ENCODE peak calls at places on chromosomes 4 and X, in nine cellular contexts. One of them, this sample, is unnamed.

GRCh38 chr4:61462451-61463326 is 262.6 kb downstream of the ADGRL3 start:
- DNase-seq in fibroblast of lung: peak
- DNase-seq in effector memory CD8-positive, alpha-beta T cell: no peak
- DNase-seq in activated T-cell treated with anti-CD3 and anti-CD28 coated beads, Interleukin-2, amount 50 U/mL, for 72 hours: no peak
- DNase-seq in cardiac muscle cell: peak
- DNase-seq in T47D: no peak
- DNase-seq in substantia nigra: no peak
- DNase-seq in activated CD4-positive, alpha-beta memory T cell treated with anti-CD3 and anti-CD28 coated beads for 36 hours: no peak
- DNase-seq in GM10248: no peak
- DNase-seq in this sample: no peak

GRCh38 chr4:184416913-184417734 is 57.2 kb downstream of the IRF2 start:
- DNase-seq in fibroblast of lung: peak
- DNase-seq in effector memory CD8-positive, alpha-beta T cell: peak
- DNase-seq in activated T-cell treated with anti-CD3 and anti-CD28 coated beads, Interleukin-2, amount 50 U/mL, for 72 hours: peak
- DNase-seq in cardiac muscle cell: peak
- DNase-seq in T47D: no peak
- DNase-seq in substantia nigra: no peak
- DNase-seq in activated CD4-positive, alpha-beta memory T cell treated with anti-CD3 and anti-CD28 coated beads for 36 hours: peak
- DNase-seq in GM10248: peak
- DNase-seq in this sample: no peak

GRCh38 chr4:33060873-33061542 is 2340.8 kb downstream of the PCDH7 start:
- DNase-seq in fibroblast of lung: peak
- DNase-seq in effector memory CD8-positive, alpha-beta T cell: no peak
- DNase-seq in activated T-cell treated with anti-CD3 and anti-CD28 coated beads, Interleukin-2, amount 50 U/mL, for 72 hours: peak
- DNase-seq in cardiac muscle cell: peak
- DNase-seq in T47D: peak
- DNase-seq in substantia nigra: no peak
- DNase-seq in activated CD4-positive, alpha-beta memory T cell treated with anti-CD3 and anti-CD28 coated beads for 36 hours: peak
- DNase-seq in GM10248: no peak
- DNase-seq in this sample: no peak

GRCh38 chrX:113551919-113552318 is 711.3 kb upstream of the AMOT start:
- DNase-seq in fibroblast of lung: no peak
- DNase-seq in effector memory CD8-positive, alpha-beta T cell: no peak
- DNase-seq in activated T-cell treated with anti-CD3 and anti-CD28 coated beads, Interleukin-2, amount 50 U/mL, for 72 hours: no peak
- DNase-seq in cardiac muscle cell: no peak
- DNase-seq in T47D: no peak
- DNase-seq in substantia nigra: no peak
- DNase-seq in activated CD4-positive, alpha-beta memory T cell treated with anti-CD3 and anti-CD28 coated beads for 36 hours: no peak
- DNase-seq in GM10248: no peak
- DNase-seq in this sample: no peak

GRCh38 chr4:788636-789297 is 37.2 kb downstream of the CPLX1 start:
- DNase-seq in fibroblast of lung: no peak
- DNase-seq in effector memory CD8-positive, alpha-beta T cell: no peak
- DNase-seq in activated T-cell treated with anti-CD3 and anti-CD28 coated beads, Interleukin-2, amount 50 U/mL, for 72 hours: no peak
- DNase-seq in cardiac muscle cell: no peak
- DNase-seq in T47D: peak
- DNase-seq in substantia nigra: no peak
- DNase-seq in activated CD4-positive, alpha-beta memory T cell treated with anti-CD3 and anti-CD28 coated beads for 36 hours: no peak
- DNase-seq in GM10248: no peak
- DNase-seq in this sample: no peak

GRCh38 chr4:80307774-80308465 is 27.6 kb upstream of the CFAP299 start:
- DNase-seq in fibroblast of lung: peak
- DNase-seq in effector memory CD8-positive, alpha-beta T cell: no peak
- DNase-seq in activated T-cell treated with anti-CD3 and anti-CD28 coated beads, Interleukin-2, amount 50 U/mL, for 72 hours: no peak
- DNase-seq in cardiac muscle cell: peak
- DNase-seq in T47D: peak
- DNase-seq in substantia nigra: no peak
- DNase-seq in activated CD4-positive, alpha-beta memory T cell treated with anti-CD3 and anti-CD28 coated beads for 36 hours: no peak
- DNase-seq in GM10248: no peak
- DNase-seq in this sample: no peak

GRCh38 chr4:113445286-113445685 is 316.3 kb downstream of the CAMK2D start:
- DNase-seq in fibroblast of lung: peak
- DNase-seq in effector memory CD8-positive, alpha-beta T cell: no peak
- DNase-seq in activated T-cell treated with anti-CD3 and anti-CD28 coated beads, Interleukin-2, amount 50 U/mL, for 72 hours: no peak
- DNase-seq in cardiac muscle cell: peak
- DNase-seq in T47D: no peak
- DNase-seq in substantia nigra: no peak
- DNase-seq in activated CD4-positive, alpha-beta memory T cell treated with anti-CD3 and anti-CD28 coated beads for 36 hours: peak
- DNase-seq in GM10248: no peak
- DNase-seq in this sample: no peak

GRCh38 chr4:145736241-145736831 is 56.4 kb downstream of the C4orf51 start:
- DNase-seq in fibroblast of lung: peak
- DNase-seq in effector memory CD8-positive, alpha-beta T cell: no peak
- DNase-seq in activated T-cell treated with anti-CD3 and anti-CD28 coated beads, Interleukin-2, amount 50 U/mL, for 72 hours: no peak
- DNase-seq in cardiac muscle cell: peak
- DNase-seq in T47D: peak
- DNase-seq in substantia nigra: no peak
- DNase-seq in activated CD4-positive, alpha-beta memory T cell treated with anti-CD3 and anti-CD28 coated beads for 36 hours: no peak
- DNase-seq in GM10248: no peak
- DNase-seq in this sample: no peak

GRCh38 chrX:109487640-109488039 is 5.8 kb upstream of the GUCY2F start:
- DNase-seq in fibroblast of lung: no peak
- DNase-seq in effector memory CD8-positive, alpha-beta T cell: no peak
- DNase-seq in activated T-cell treated with anti-CD3 and anti-CD28 coated beads, Interleukin-2, amount 50 U/mL, for 72 hours: no peak
- DNase-seq in cardiac muscle cell: no peak
- DNase-seq in T47D: no peak
- DNase-seq in substantia nigra: no peak
- DNase-seq in activated CD4-positive, alpha-beta memory T cell treated with anti-CD3 and anti-CD28 coated beads for 36 hours: no peak
- DNase-seq in GM10248: no peak
- DNase-seq in this sample: peak

This sample was measured in GM06990.